ENCODE peak calls at places on chromosomes 3 and 15, in four cellular contexts. One of them, this sample, is unnamed.

GRCh38 chr3:2098398-2099027 is at the start of gene CNTN4:
- DNase-seq in RWPE1: peak
- DNase-seq in endothelial cell of umbilical vein: no peak
- DNase-seq in dorsolateral prefrontal cortex: peak
- DNase-seq in this sample: peak

GRCh38 chr15:72339777-72340177 is 19.8 kb upstream of the CELF6 start:
- DNase-seq in RWPE1: peak
- DNase-seq in endothelial cell of umbilical vein: peak
- DNase-seq in dorsolateral prefrontal cortex: no peak
- DNase-seq in this sample: no peak

GRCh38 chr15:91970142-91970541 is 116.6 kb downstream of the SLCO3A1 start:
- DNase-seq in RWPE1: no peak
- DNase-seq in endothelial cell of umbilical vein: no peak
- DNase-seq in dorsolateral prefrontal cortex: peak
- DNase-seq in this sample: peak

GRCh38 chr15:83709246-83709645 is 55.3 kb downstream of the ADAMTSL3 start:
- DNase-seq in RWPE1: no peak
- DNase-seq in endothelial cell of umbilical vein: no peak
- DNase-seq in dorsolateral prefrontal cortex: no peak
- DNase-seq in this sample: no peak

GRCh38 chr3:31531465-31531991 is 1.2 kb upstream of the STT3B start:
- DNase-seq in RWPE1: no peak
- DNase-seq in endothelial cell of umbilical vein: no peak
- DNase-seq in dorsolateral prefrontal cortex: no peak
- DNase-seq in this sample: no peak

GRCh38 chr3:36227982-36228381 is 152.3 kb upstream of the STAC start:
- DNase-seq in RWPE1: no peak
- DNase-seq in endothelial cell of umbilical vein: no peak
- DNase-seq in dorsolateral prefrontal cortex: no peak
- DNase-seq in this sample: no peak

GRCh38 chr15:85541744-85542143 is 161.3 kb downstream of the AKAP13 start:
- DNase-seq in RWPE1: no peak
- DNase-seq in endothelial cell of umbilical vein: no peak
- DNase-seq in dorsolateral prefrontal cortex: no peak
- DNase-seq in this sample: no peak

GRCh38 chr3:8458235-8458634 is 43.4 kb upstream of the LMCD1 start:
- DNase-seq in RWPE1: no peak
- DNase-seq in endothelial cell of umbilical vein: no peak
- DNase-seq in dorsolateral prefrontal cortex: no peak
- DNase-seq in this sample: no peak

GRCh38 chr3:156483002-156483401 is 71.9 kb downstream of the SSR3 start:
- DNase-seq in RWPE1: no peak
- DNase-seq in endothelial cell of umbilical vein: no peak
- DNase-seq in dorsolateral prefrontal cortex: no peak
- DNase-seq in this sample: no peak

GRCh38 chr3:100602506-100603444 is 6.6 kb upstream of the ADGRG7 start:
- DNase-seq in RWPE1: peak
- DNase-seq in endothelial cell of umbilical vein: no peak
- DNase-seq in dorsolateral prefrontal cortex: no peak
- DNase-seq in this sample: no peak

GRCh38 chr15:41115088-41115651 is 910 bp downstream of the INO80 start:
- DNase-seq in RWPE1: peak
- DNase-seq in endothelial cell of umbilical vein: peak
- DNase-seq in dorsolateral prefrontal cortex: no peak
- DNase-seq in this sample: no peak

GRCh38 chr3:21447471-21448205 is 303.4 kb downstream of the ZNF385D start:
- DNase-seq in RWPE1: no peak
- DNase-seq in endothelial cell of umbilical vein: no peak
- DNase-seq in dorsolateral prefrontal cortex: no peak
- DNase-seq in this sample: no peak

GRCh38 chr3:176160997-176161396 is 1036.3 kb downstream of the TBL1XR1 start:
- DNase-seq in RWPE1: no peak
- DNase-seq in endothelial cell of umbilical vein: no peak
- DNase-seq in dorsolateral prefrontal cortex: no peak
- DNase-seq in this sample: no peak

GRCh38 chr3:43855674-43856299 is 165.0 kb downstream of the ABHD5 start:
- DNase-seq in RWPE1: no peak
- DNase-seq in endothelial cell of umbilical vein: peak
- DNase-seq in dorsolateral prefrontal cortex: peak
- DNase-seq in this sample: peak

GRCh38 chr3:14366233-14366632 is 36.2 kb upstream of the SLC6A6 start:
- DNase-seq in RWPE1: no peak
- DNase-seq in endothelial cell of umbilical vein: no peak
- DNase-seq in dorsolateral prefrontal cortex: no peak
- DNase-seq in this sample: no peak

GRCh38 chr3:179768080-179768479 is 115.2 kb downstream of the USP13 start:
- DNase-seq in RWPE1: peak
- DNase-seq in endothelial cell of umbilical vein: peak
- DNase-seq in dorsolateral prefrontal cortex: peak
- DNase-seq in this sample: peak

DNA sequence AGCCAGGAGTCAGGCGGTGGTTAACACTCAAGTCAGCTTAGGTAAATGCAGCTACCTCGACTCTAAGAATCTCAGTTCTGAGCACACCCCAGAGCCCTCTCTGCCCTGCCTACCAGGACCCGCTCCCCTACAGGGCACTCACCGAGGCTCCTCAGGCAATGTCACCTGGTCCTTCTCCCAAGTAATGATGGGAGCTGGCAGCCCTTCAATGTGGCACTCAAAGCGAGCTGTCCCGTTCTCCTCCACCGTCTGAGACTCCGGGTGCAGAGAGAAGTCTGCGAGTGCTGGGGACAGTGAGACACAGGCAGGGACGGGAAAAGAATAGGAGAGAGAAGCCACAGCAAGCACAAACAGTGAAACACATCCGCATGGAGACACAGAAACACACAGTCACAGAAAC is 12.7 kb downstream of the IGDCC4 start:
- DNase-seq in RWPE1: no peak
- DNase-seq in endothelial cell of umbilical vein: no peak
- DNase-seq in dorsolateral prefrontal cortex: no peak
- DNase-seq in this sample: no peak
- H3K27ac ChIP-seq in RWPE1: no peak
- H3K27ac ChIP-seq in endothelial cell of umbilical vein: no peak
- H3K27ac ChIP-seq in dorsolateral prefrontal cortex: no peak
- H3K27ac ChIP-seq in this sample: no peak

DNA sequence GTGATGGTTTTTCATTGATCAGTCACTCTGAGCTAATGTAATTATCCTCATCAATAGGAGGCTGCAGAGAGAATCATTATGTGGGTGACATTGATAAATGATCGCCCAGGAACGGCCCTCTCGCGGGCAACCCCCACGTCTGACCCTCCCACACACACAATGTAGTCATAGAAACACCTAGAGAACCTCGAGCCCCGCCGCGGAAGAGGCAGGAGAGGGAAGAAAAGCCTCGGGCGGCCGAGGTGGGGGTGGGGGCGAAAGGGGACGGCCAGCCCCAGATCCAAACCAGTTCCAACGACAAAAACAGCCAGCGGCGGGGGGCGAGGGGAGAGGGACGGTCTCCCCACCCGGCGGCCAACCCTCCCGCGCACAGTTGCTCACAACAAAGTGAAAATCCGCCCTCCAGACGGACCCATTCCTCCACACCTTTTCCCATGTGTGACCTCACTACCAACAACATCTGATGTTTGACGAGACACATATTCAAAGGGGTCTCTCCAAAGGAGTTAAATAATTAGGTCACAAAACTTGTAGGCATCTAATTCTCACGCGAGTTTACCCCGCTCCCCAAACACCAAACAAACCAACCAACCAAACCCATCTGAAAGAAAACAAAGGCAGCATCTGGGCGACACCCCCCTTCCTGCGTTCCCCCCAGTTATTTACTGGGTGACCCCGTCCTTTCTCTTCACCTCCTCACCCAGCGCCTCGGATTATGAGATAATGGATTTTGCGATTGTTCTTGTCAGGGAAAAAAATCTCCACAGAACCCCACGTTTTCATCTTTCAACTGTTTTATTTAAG is 212.9 kb downstream of the MEIS2 start:
- DNase-seq in RWPE1: no peak
- DNase-seq in endothelial cell of umbilical vein: no peak
- DNase-seq in dorsolateral prefrontal cortex: no peak
- DNase-seq in this sample: no peak
- H3K27ac ChIP-seq in RWPE1: no peak
- H3K27ac ChIP-seq in endothelial cell of umbilical vein: no peak
- H3K27ac ChIP-seq in dorsolateral prefrontal cortex: no peak
- H3K27ac ChIP-seq in this sample: no peak

GRCh38 chr15:27825023-27825422 is 274.1 kb downstream of the OCA2 start:
- DNase-seq in RWPE1: no peak
- DNase-seq in endothelial cell of umbilical vein: no peak
- DNase-seq in dorsolateral prefrontal cortex: no peak
- DNase-seq in this sample: no peak

GRCh38 chr15:27820722-27821121 is 278.4 kb downstream of the OCA2 start:
- DNase-seq in RWPE1: no peak
- DNase-seq in endothelial cell of umbilical vein: no peak
- DNase-seq in dorsolateral prefrontal cortex: no peak
- DNase-seq in this sample: no peak

GRCh38 chr15:27817258-27817657 is 281.9 kb downstream of the OCA2 start:
- DNase-seq in RWPE1: no peak
- DNase-seq in endothelial cell of umbilical vein: no peak
- DNase-seq in dorsolateral prefrontal cortex: no peak
- DNase-seq in this sample: no peak

GRCh38 chr15:27820232-27820631 is 278.9 kb downstream of the OCA2 start:
- DNase-seq in RWPE1: no peak
- DNase-seq in endothelial cell of umbilical vein: no peak
- DNase-seq in dorsolateral prefrontal cortex: no peak
- DNase-seq in this sample: no peak

DNA sequence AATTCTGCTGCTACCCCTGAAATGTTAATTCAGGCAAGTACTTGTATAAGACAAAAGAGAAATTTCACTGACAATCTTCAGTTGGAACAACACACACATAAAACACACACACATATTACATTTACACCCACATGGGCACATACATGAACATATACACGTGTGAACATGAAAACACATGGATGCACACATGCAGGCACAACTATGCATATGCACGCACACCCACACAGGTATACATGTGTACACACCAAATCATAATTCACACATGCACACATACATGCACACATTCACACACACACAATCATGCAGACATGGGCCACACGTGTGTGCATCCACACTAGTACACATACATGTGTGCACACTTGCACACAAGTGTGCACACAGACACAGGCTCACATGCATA is 277.8 kb downstream of the OCA2 start:
- DNase-seq in RWPE1: no peak
- DNase-seq in endothelial cell of umbilical vein: no peak
- DNase-seq in dorsolateral prefrontal cortex: no peak
- DNase-seq in this sample: no peak
- H3K27ac ChIP-seq in RWPE1: no peak
- H3K27ac ChIP-seq in endothelial cell of umbilical vein: no peak
- H3K27ac ChIP-seq in dorsolateral prefrontal cortex: no peak
- H3K27ac ChIP-seq in this sample: no peak

DNA sequence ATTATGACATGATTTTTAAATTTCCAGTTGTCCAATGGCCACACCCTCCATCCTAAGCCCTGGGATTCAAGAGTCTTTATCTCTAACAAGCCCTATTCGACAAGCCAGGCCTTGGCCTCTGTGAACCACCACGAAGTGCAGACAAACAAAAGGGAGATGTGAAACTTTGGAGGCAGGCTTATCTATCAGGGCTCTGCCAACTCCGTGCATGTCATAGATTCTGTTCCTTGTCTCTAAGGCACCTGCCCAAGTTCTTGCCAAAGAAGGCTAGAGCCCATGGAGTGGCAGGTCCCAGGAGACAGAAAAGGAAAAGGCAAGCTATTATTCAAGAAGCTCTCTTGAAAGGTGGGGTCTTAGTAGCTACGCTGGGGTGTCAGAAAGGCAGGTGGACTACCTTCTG is 212.4 kb upstream of the ADAMTS9 start:
- DNase-seq in RWPE1: no peak
- DNase-seq in endothelial cell of umbilical vein: no peak
- DNase-seq in dorsolateral prefrontal cortex: no peak
- DNase-seq in this sample: no peak
- H3K27ac ChIP-seq in RWPE1: no peak
- H3K27ac ChIP-seq in endothelial cell of umbilical vein: no peak
- H3K27ac ChIP-seq in dorsolateral prefrontal cortex: no peak
- H3K27ac ChIP-seq in this sample: no peak

GRCh38 chr3:104952160-104952559 is 414.5 kb upstream of the ALCAM start:
- DNase-seq in RWPE1: no peak
- DNase-seq in endothelial cell of umbilical vein: peak
- DNase-seq in dorsolateral prefrontal cortex: no peak
- DNase-seq in this sample: no peak
- H3K27ac ChIP-seq in RWPE1: no peak
- H3K27ac ChIP-seq in endothelial cell of umbilical vein: no peak
- H3K27ac ChIP-seq in dorsolateral prefrontal cortex: no peak
- H3K27ac ChIP-seq in this sample: no peak

GRCh38 chr15:64045106-64045435 is 1.2 kb downstream of the DAPK2 start:
- DNase-seq in RWPE1: no peak
- DNase-seq in endothelial cell of umbilical vein: no peak
- DNase-seq in dorsolateral prefrontal cortex: no peak
- DNase-seq in this sample: no peak

GRCh38 chr15:64045774-64046346 is 425 bp downstream of the DAPK2 start:
- DNase-seq in RWPE1: peak
- DNase-seq in endothelial cell of umbilical vein: no peak
- DNase-seq in dorsolateral prefrontal cortex: peak
- DNase-seq in this sample: no peak

GRCh38 chr15:64048766-64049165 is 2.5 kb upstream of the DAPK2 start:
- DNase-seq in RWPE1: no peak
- DNase-seq in endothelial cell of umbilical vein: no peak
- DNase-seq in dorsolateral prefrontal cortex: no peak
- DNase-seq in this sample: no peak

GRCh38 chr15:64044315-64045105 is 1.8 kb downstream of the DAPK2 start:
- DNase-seq in RWPE1: no peak
- DNase-seq in endothelial cell of umbilical vein: no peak
- DNase-seq in dorsolateral prefrontal cortex: no peak
- DNase-seq in this sample: no peak

GRCh38 chr15:64046347-64047153 is at the start of gene DAPK2:
- DNase-seq in RWPE1: peak
- DNase-seq in endothelial cell of umbilical vein: peak
- DNase-seq in dorsolateral prefrontal cortex: peak
- DNase-seq in this sample: peak
- H3K27ac ChIP-seq in RWPE1: peak
- H3K27ac ChIP-seq in endothelial cell of umbilical vein: no peak
- H3K27ac ChIP-seq in dorsolateral prefrontal cortex: peak
- H3K27ac ChIP-seq in this sample: peak

GRCh38 chr15:70801111-70801510 is 37.8 kb upstream of the UACA start:
- DNase-seq in RWPE1: no peak
- DNase-seq in endothelial cell of umbilical vein: no peak
- DNase-seq in dorsolateral prefrontal cortex: no peak
- DNase-seq in this sample: no peak
- H3K27ac ChIP-seq in RWPE1: peak
- H3K27ac ChIP-seq in endothelial cell of umbilical vein: no peak
- H3K27ac ChIP-seq in dorsolateral prefrontal cortex: no peak
- H3K27ac ChIP-seq in this sample: no peak

GRCh38 chr15:46293550-46293949 is 658.7 kb downstream of the SQOR start:
- DNase-seq in RWPE1: no peak
- DNase-seq in endothelial cell of umbilical vein: no peak
- DNase-seq in dorsolateral prefrontal cortex: no peak
- DNase-seq in this sample: no peak
- H3K27ac ChIP-seq in RWPE1: no peak
- H3K27ac ChIP-seq in endothelial cell of umbilical vein: no peak
- H3K27ac ChIP-seq in dorsolateral prefrontal cortex: no peak
- H3K27ac ChIP-seq in this sample: no peak

GRCh38 chr3:134419214-134419965 is 45.1 kb upstream of the AMOTL2 start:
- DNase-seq in RWPE1: no peak
- DNase-seq in endothelial cell of umbilical vein: no peak
- DNase-seq in dorsolateral prefrontal cortex: no peak
- DNase-seq in this sample: no peak
- H3K27ac ChIP-seq in RWPE1: no peak
- H3K27ac ChIP-seq in endothelial cell of umbilical vein: no peak
- H3K27ac ChIP-seq in dorsolateral prefrontal cortex: no peak
- H3K27ac ChIP-seq in this sample: no peak